ENCODE peak calls at places on chromosome 18, in five cellular contexts. V is activated CD4-positive, alpha-beta T cell treated with anti-CD3 and anti-CD28 coated beads for 24 hours; B is KG1; W is mesothelial cell of epicardium; M is GM04503. K is an unnamed sample.

GRCh38 chr18:48806551-48807261 is 144.1 kb downstream of the SMAD7 start:
- DNase-seq in M (no peak), B (no peak), W (peak), V (no peak), K (no peak)

GRCh38 chr18:22112215-22112614 is 57.2 kb upstream of the GATA6 start:
- DNase-seq in W (no peak), B (no peak), V (no peak), M (no peak), K (no peak)

GRCh38 chr18:58095251-58095650 is 51.2 kb downstream of the NEDD4L start:
- DNase-seq in W (no peak), M (no peak), V (no peak), B (no peak), K (no peak)

GRCh38 chr18:9961031-9961430 is 47.2 kb downstream of the VAPA start:
- DNase-seq in B (no peak), M (peak), W (no peak), V (no peak), K (no peak)

GRCh38 chr18:62325806-62326645 is 916 bp downstream of the TNFRSF11A start:
- DNase-seq in M (no peak), B (no peak), W (no peak), V (peak), K (peak)

GRCh38 chr18:36519358-36519757 is 221.8 kb downstream of the FHOD3 start:
- DNase-seq in W (no peak), M (peak), B (no peak), V (no peak), K (peak)

GRCh38 chr18:61569176-61569892 is 236.1 kb downstream of the CDH20 start:
- DNase-seq in M (peak), B (no peak), V (no peak), W (no peak), K (no peak)

GRCh38 chr18:55685638-55686037 is 97.6 kb upstream of the TCF4 start:
- DNase-seq in W (no peak), M (no peak), V (no peak), B (no peak), K (no peak)

GRCh38 chr18:46069524-46069923 is 2.5 kb downstream of the PSTPIP2 start:
- DNase-seq in M (no peak), B (no peak), V (no peak), W (no peak), K (no peak)

GRCh38 chr18:3051718-3052410 is 38.9 kb upstream of the LPIN2 start:
- DNase-seq in V (no peak), W (no peak), B (no peak), M (no peak), K (peak)

K was measured in NB4.